ENCODE peak calls at places on chromosomes 12 and 14, in six cellular contexts. F, K, H, R, G and C are unnamed samples.

GRCh38 chr14:95998656-95999055 is 40.5 kb upstream of the C14orf132 start:
- DNase-seq in F (no peak), K (peak; percentile 52), H (peak; percentile 53), R (peak; percentile 12), G (no peak), C (peak; percentile 50)

GRCh38 chr12:79367016-79367575 is 323.7 kb downstream of the PAWR start:
- DNase-seq in F (no peak), K (no peak), H (no peak), R (no peak), G (no peak), C (no peak)

GRCh38 chr12:65335021-65335714 is 56.7 kb downstream of the MSRB3 start:
- DNase-seq in F (peak; percentile 27), K (peak; percentile 89), H (peak; percentile 93), R (peak; percentile 89), G (no peak), C (peak; percentile 92)

GRCh38 chr12:86379337-86379736 is 123.1 kb upstream of the MGAT4C start:
- DNase-seq in F (no peak), K (no peak), H (no peak), R (no peak), G (no peak), C (no peak)

GRCh38 chr14:56379956-56380355 is 199.6 kb upstream of the TMEM260 start:
- DNase-seq in F (no peak), K (peak; percentile 77), H (peak; percentile 74), R (no peak), G (no peak), C (peak; percentile 61)

GRCh38 chr14:37616853-37617252 is 21.4 kb downstream of the TTC6 start:
- DNase-seq in F (no peak), K (no peak), H (no peak), R (no peak), G (no peak), C (no peak)

GRCh38 chr14:91987192-91987591 is 39.7 kb upstream of the FBLN5 start:
- DNase-seq in F (no peak), K (no peak), H (peak; percentile 43), R (no peak), G (no peak), C (no peak)

GRCh38 chr12:115223322-115223721 is 539.3 kb upstream of the TBX3 start:
- DNase-seq in F (peak; percentile 20), K (peak; percentile 76), H (peak; percentile 81), R (peak; percentile 41), G (no peak), C (peak; percentile 68)

GRCh38 chr14:98859301-98859700 is 412.7 kb downstream of the BCL11B start:
- DNase-seq in F (no peak), K (no peak), H (no peak), R (no peak), G (no peak), C (no peak)

GRCh38 chr12:118307069-118307954 is 65.4 kb downstream of the TAOK3 start:
- DNase-seq in F (peak; percentile 20), K (peak; percentile 93), H (peak; percentile 95), R (peak; percentile 92), G (no peak), C (peak; percentile 95)

GRCh38 chr14:90629471-90629870 is 186.8 kb downstream of the TTC7B start:
- DNase-seq in F (no peak), K (no peak), H (no peak), R (no peak), G (no peak), C (no peak)

GRCh38 chr14:105145381-105146180 is 23.0 kb downstream of the JAG2 start:
- DNase-seq in F (peak; percentile 12), K (no peak), H (no peak), R (no peak), G (peak; percentile 67), C (no peak)

GRCh38 chr14:76022991-76023390 is 37.4 kb downstream of the IFT43 start:
- DNase-seq in F (no peak), K (no peak), H (peak; percentile 12), R (no peak), G (no peak), C (no peak)

GRCh38 chr14:105229099-105229655 is 19.2 kb upstream of the BTBD6 start:
- DNase-seq in F (no peak), K (no peak), H (no peak), R (no peak), G (peak; percentile 41), C (no peak)

GRCh38 chr12:79624378-79624777 is 66.4 kb downstream of the PAWR start:
- DNase-seq in F (no peak), K (no peak), H (no peak), R (peak; percentile 16), G (no peak), C (peak; percentile 37)

GRCh38 chr12:55067701-55068100 is 47.9 kb downstream of the NEUROD4 start:
- DNase-seq in F (no peak), K (no peak), H (no peak), R (no peak), G (no peak), C (no peak)

GRCh38 chr12:10385181-10385613 is 4.6 kb downstream of the KLRK1 start:
- DNase-seq in F (no peak), K (peak; percentile 92), H (peak; percentile 91), R (no peak), G (no peak), C (peak; percentile 93)

GRCh38 chr12:53221203-53222076 is 10.6 kb downstream of the RARG start:
- DNase-seq in F (peak; percentile 87), K (peak; percentile 30), H (peak; percentile 48), R (peak; percentile 29), G (peak; percentile 92), C (peak; percentile 56)

GRCh38 chr12:54689984-54690383 is 41.8 kb upstream of the DCD start:
- DNase-seq in F (no peak), K (peak; percentile 1), H (no peak), R (no peak), G (no peak), C (no peak)

GRCh38 chr12:94329366-94329765 is 130.3 kb downstream of the CEP83 start:
- DNase-seq in F (no peak), K (no peak), H (peak; percentile 19), R (no peak), G (no peak), C (no peak)

GRCh38 chr14:94342334-94342934 is 19.3 kb upstream of the SERPINA6 start:
- DNase-seq in F (peak; percentile 82), K (peak; percentile 100), H (peak; percentile 99), R (peak; percentile 98), G (peak; percentile 78), C (peak; percentile 100)

GRCh38 chr12:91687052-91688017 is 458.3 kb downstream of the BTG1 start:
- DNase-seq in F (no peak), K (peak; percentile 30), H (no peak), R (peak; percentile 39), G (no peak), C (peak; percentile 40)

GRCh38 chr12:93918262-93918661 is 230.1 kb upstream of the PLXNC1 start:
- DNase-seq in F (no peak), K (peak; percentile 82), H (peak; percentile 78), R (peak; percentile 34), G (no peak), C (peak; percentile 85)

GRCh38 chr12:96720363-96720705 is 186.7 kb upstream of the NEDD1 start:
- DNase-seq in F (no peak), K (peak; percentile 1), H (no peak), R (peak; percentile 9), G (peak; percentile 50), C (no peak)
- H3K4me3 ChIP-seq in F (peak overlapping the region; percentile 60), K (peak overlapping the region; percentile 25), H (peak overlapping the region; percentile 41), R (peak overlapping the region; percentile 41), G (peak overlapping the region; percentile 29), C (peak overlapping the region; percentile 49)

DNA sequence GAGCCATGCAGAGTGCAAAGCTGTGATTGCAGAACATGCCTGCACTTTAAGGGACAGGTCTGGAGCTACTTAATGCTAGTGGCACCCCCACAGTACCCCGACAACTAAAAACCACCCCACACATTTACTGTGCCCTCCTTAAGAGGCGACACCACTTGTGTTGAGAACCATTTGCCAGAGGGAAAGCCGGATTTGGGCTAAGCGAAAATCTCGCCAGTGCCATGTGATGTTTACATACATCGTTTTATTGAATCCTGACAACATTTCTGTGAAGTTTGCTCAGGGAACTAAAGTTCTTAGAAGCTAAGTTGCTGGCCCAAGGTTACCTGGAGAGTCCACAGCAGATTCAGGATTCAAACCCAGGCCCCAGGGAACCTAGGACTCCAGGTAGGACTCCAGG is 119.0 kb upstream of the FKBP4 start:
- DNase-seq in F (no peak), K (no peak), H (no peak), R (no peak), G (no peak), C (no peak)
- TF ChIP-seq CTCF in F (no peak), K (no peak), H (no peak), R (no peak), G (no peak), C (no peak)

GRCh38 chr12:95790912-95791849 is 617 bp upstream of the NTN4 start:
- DNase-seq in F (peak; percentile 30), K (no peak), H (peak; percentile 43), R (no peak), G (peak; percentile 60), C (no peak)
- H3K4me3 ChIP-seq in F (peak overlapping the region; percentile 71), K (peak overlapping the region; percentile 28), H (peak overlapping the region; percentile 74), R (peak overlapping the region; percentile 75), G (peak overlapping the region; percentile 85), C (peak overlapping the region; percentile 49)

DNA sequence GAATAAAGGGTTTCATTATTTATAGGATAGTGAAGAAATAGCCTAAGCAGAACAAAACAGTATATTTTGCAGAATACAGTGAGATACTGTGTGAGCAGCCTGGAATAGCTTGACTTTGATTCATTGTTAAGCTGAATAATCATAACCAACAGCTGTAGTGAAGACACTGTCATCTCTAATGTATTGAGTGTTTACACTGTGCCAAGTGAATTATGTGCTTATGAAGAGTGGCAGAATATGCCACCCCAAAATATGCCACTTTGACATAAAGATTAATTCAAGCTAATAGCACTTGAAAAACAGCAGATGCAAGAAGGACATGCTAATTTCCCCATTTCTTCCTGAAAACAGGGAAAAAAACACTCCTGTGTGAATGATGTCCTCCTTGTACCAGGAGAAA is 48.1 kb upstream of the LRFN5 start:
- DNase-seq in F (no peak), K (no peak), H (no peak), R (no peak), G (no peak), C (no peak)
- TF ChIP-seq CTCF in F (no peak), K (no peak), H (no peak), R (no peak), G (no peak), C (no peak)

GRCh38 chr12:43282106-43282505 is 269.9 kb downstream of the ADAMTS20 start:
- DNase-seq in F (no peak), K (peak; percentile 69), H (peak; percentile 74), R (no peak), G (no peak), C (peak; percentile 21)
- H3K4me3 ChIP-seq in F (no peak overlapping the region), K (no peak overlapping the region), H (no peak overlapping the region), R (no peak overlapping the region), G (no peak overlapping the region), C (no peak overlapping the region)